ENCODE peak calls at places on chromosome 1, in five cellular contexts. O, Q, T, S and P are unnamed samples.

GRCh38 chr1:200907611-200908097 is 13.0 kb downstream of the INAVA start:
- DNase-seq in S (peak; percentile 32), T (no peak), O (no peak), Q (no peak), P (no peak)

GRCh38 chr1:185926562-185926961 is 192.4 kb downstream of the HMCN1 start:
- DNase-seq in S (no peak), O (no peak), Q (no peak), T (no peak), P (no peak)

GRCh38 chr1:186967659-186968394 is 139.1 kb downstream of the PLA2G4A start:
- DNase-seq in Q (no peak), S (no peak), T (no peak), O (no peak), P (no peak)

GRCh38 chr1:93798301-93798700 is 80.7 kb downstream of the DNTTIP2 start:
- DNase-seq in S (no peak), T (no peak), Q (no peak), O (no peak), P (no peak)

GRCh38 chr1:243542726-243543415 is 287.0 kb downstream of the SDCCAG8 start:
- DNase-seq in Q (no peak), S (no peak), O (no peak), T (no peak), P (no peak)

GRCh38 chr1:91736999-91737615 is 148.8 kb downstream of the TGFBR3 start:
- DNase-seq in O (no peak), T (no peak), Q (no peak), S (peak; percentile 81), P (no peak)

GRCh38 chr1:35660581-35661473 is 19.5 kb upstream of the PSMB2 start:
- DNase-seq in Q (no peak), S (no peak), T (no peak), O (no peak), P (peak; percentile 12)

GRCh38 chr1:22808846-22809501 is 98.3 kb downstream of the EPHB2 start:
- DNase-seq in T (peak; percentile 22), O (no peak), Q (peak; percentile 68), S (peak; percentile 88), P (peak; percentile 67)

GRCh38 chr1:77948841-77949424 is 29.9 kb downstream of the FUBP1 start:
- DNase-seq in O (no peak), S (no peak), T (peak; percentile 33), Q (no peak), P (no peak)

GRCh38 chr1:240831191-240831631 is 219.3 kb upstream of the GREM2 start:
- DNase-seq in T (no peak), O (no peak), S (no peak), Q (no peak), P (no peak)

GRCh38 chr1:73899311-73899710 is 298.7 kb downstream of the LRRIQ3 start:
- DNase-seq in T (no peak), S (no peak), O (no peak), Q (no peak), P (no peak)

GRCh38 chr1:32981003-32981909 is 16.6 kb upstream of the RNF19B start:
- DNase-seq in T (peak; percentile 75), O (no peak), Q (no peak), S (no peak), P (peak; percentile 58)

GRCh38 chr1:40399984-40400704 is 26.6 kb downstream of the SMAP2 start:
- DNase-seq in S (no peak), O (no peak), Q (no peak), T (no peak), P (no peak)

GRCh38 chr1:77954521-77954920 is 24.4 kb downstream of the FUBP1 start:
- DNase-seq in Q (no peak), S (no peak), O (no peak), T (no peak), P (no peak)

GRCh38 chr1:55034476-55035133 is 4.7 kb upstream of the PCSK9 start:
- DNase-seq in S (no peak), O (no peak), Q (no peak), T (no peak), P (no peak)

GRCh38 chr1:20165522-20165951 is 20.4 kb upstream of the UBXN10 start:
- DNase-seq in O (no peak), T (no peak), S (no peak), Q (no peak), P (peak; percentile 41)

GRCh38 chr1:183363967-183364366 is 54.2 kb downstream of the NMNAT2 start:
- DNase-seq in Q (no peak), T (no peak), S (no peak), O (no peak), P (no peak)

GRCh38 chr1:3662080-3662671 is 9.9 kb downstream of the TP73 start:
- DNase-seq in Q (no peak), O (no peak), S (peak; percentile 50), T (no peak), P (peak; percentile 7)

GRCh38 chr1:111399792-111400610 is 27.5 kb downstream of the OVGP1 start:
- DNase-seq in T (peak; percentile 47), S (no peak), O (no peak), Q (no peak), P (no peak)

GRCh38 chr1:75310067-75310466 is 175.9 kb downstream of the LHX8 start:
- DNase-seq in T (no peak), O (no peak), S (no peak), Q (no peak), P (no peak)

GRCh38 chr1:61097326-61097725 is 15.0 kb downstream of the NFIA start:
- DNase-seq in O (no peak), Q (no peak), T (no peak), S (no peak), P (no peak)

GRCh38 chr1:3858231-3858981 is 1.1 kb downstream of the DFFB start:
- DNase-seq in O (no peak), S (no peak), T (no peak), Q (no peak), P (peak; percentile 57)

GRCh38 chr1:244862354-244862698 is 2.0 kb downstream of the HNRNPU start:
- DNase-seq in T (no peak), O (no peak), S (no peak), Q (no peak), P (no peak)

GRCh38 chr1:33741749-33742148 is 122.1 kb upstream of the HMGB4 start:
- DNase-seq in Q (no peak), S (no peak), T (no peak), O (no peak), P (no peak)

GRCh38 chr1:169511339-169512028 is 25.7 kb upstream of the SLC19A2 start:
- DNase-seq in O (no peak), Q (no peak), T (no peak), S (peak; percentile 80), P (no peak)

GRCh38 chr1:21305155-21305899 is 15.1 kb upstream of the ECE1 start:
- DNase-seq in T (no peak), S (no peak), Q (no peak), O (no peak), P (no peak)

GRCh38 chr1:21300774-21301173 is 10.5 kb upstream of the ECE1 start:
- DNase-seq in S (no peak), O (no peak), T (no peak), Q (no peak), P (no peak)

GRCh38 chr1:21301794-21302440 is 11.7 kb upstream of the ECE1 start:
- DNase-seq in S (no peak), Q (no peak), O (no peak), T (no peak), P (no peak)

GRCh38 chr1:21304488-21304887 is 14.2 kb upstream of the ECE1 start:
- DNase-seq in S (no peak), T (no peak), Q (no peak), O (no peak), P (no peak)

GRCh38 chr1:21302747-21303715 is 12.8 kb upstream of the ECE1 start:
- DNase-seq in O (no peak), T (no peak), Q (no peak), S (peak; percentile 76), P (peak; percentile 85)
- TF ChIP-seq CTCF in O (no peak), T (no peak), Q (no peak), S (no peak), P (no peak)

GRCh38 chr1:225946082-225946620 is 5.1 kb upstream of the LEFTY2 start:
- DNase-seq in T (no peak), O (no peak), S (no peak), Q (no peak), P (no peak)

GRCh38 chr1:225946803-225947202 is 5.8 kb upstream of the LEFTY2 start:
- DNase-seq in S (no peak), T (no peak), Q (no peak), O (no peak), P (no peak)

GRCh38 chr1:225950905-225951351 is 9.9 kb upstream of the LEFTY2 start:
- DNase-seq in T (no peak), O (no peak), Q (no peak), S (no peak), P (no peak)

GRCh38 chr1:225945564-225945963 is 4.5 kb upstream of the LEFTY2 start:
- DNase-seq in O (no peak), Q (no peak), T (no peak), S (no peak), P (no peak)

DNA sequence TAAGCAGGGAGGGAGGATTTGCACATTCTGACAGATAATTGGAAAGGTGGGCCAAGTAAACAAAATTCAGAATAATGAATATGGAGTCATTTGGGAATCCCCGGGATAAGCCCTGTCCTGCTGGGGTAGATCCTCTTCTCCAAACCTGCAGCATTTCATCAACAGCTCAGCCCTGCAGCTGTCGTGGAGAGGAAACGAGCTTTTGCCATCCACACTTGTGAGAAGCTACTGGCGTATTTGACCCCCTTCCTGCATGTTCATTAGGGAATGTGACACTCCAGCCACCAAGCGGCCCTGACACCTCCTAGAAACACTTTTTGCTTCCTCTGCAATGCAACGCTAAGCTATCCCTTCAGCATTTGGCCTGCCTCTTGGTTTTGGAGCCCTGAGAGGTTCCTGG is 8.0 kb upstream of the LEFTY2 start:
- DNase-seq in Q (no peak), S (no peak), O (no peak), T (no peak), P (no peak)
- H3K4me3 ChIP-seq in Q (no peak overlapping the region), S (no peak overlapping the region), O (no peak overlapping the region), T (no peak overlapping the region), P (no peak overlapping the region)

GRCh38 chr1:203508463-203508862 is 14.5 kb downstream of the OPTC start:
- DNase-seq in S (no peak), T (peak; percentile 78), O (no peak), Q (peak; percentile 37), P (no peak)
- TF ChIP-seq CTCF in S (no peak), T (no peak), O (no peak), Q (peak; percentile 42), P (no peak)

GRCh38 chr1:153880024-153880423 is 42.7 kb downstream of the GATAD2B start:
- DNase-seq in Q (no peak), S (no peak), O (no peak), T (no peak), P (no peak)

GRCh38 chr1:153882296-153882912 is 40.4 kb downstream of the GATAD2B start:
- DNase-seq in T (no peak), Q (no peak), O (no peak), S (no peak), P (no peak)

GRCh38 chr1:153880962-153881361 is 41.8 kb downstream of the GATAD2B start:
- DNase-seq in T (peak; percentile 94), Q (peak; percentile 85), O (peak; percentile 10), S (peak; percentile 93), P (peak; percentile 92)

GRCh38 chr1:153883223-153883622 is 39.5 kb downstream of the GATAD2B start:
- DNase-seq in S (no peak), Q (no peak), O (no peak), T (no peak), P (no peak)

DNA sequence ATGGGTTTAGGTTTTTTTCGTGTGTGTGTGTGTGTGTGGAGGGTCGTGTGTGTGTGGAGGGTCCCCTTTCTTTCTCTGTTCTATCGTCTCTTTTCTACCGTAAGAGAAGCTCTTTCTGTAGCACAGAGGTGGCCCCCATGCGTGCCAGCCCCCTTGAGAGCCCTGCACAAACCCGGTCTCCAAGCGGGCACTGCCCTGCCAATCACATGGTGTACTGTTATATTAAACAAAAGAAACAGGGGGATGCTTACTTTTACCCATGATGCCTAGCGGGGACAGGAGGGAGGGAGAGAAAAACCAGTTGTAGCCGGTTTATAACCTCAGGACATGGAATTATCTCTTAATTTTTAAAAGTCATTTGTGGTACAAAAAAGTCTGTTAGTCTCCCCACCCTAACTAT is 41.0 kb downstream of the GATAD2B start:
- DNase-seq in Q (no peak), S (no peak), T (no peak), O (no peak), P (no peak)
- H3K4me3 ChIP-seq in Q (peak overlapping the region; percentile 41), S (peak overlapping the region; percentile 1), T (no peak overlapping the region), O (no peak overlapping the region), P (no peak overlapping the region)